ENCODE peak calls at places on chromosomes 6 and 20, in four cellular contexts. Z is choroid plexus epithelial cell, O is HFF-Myc, G is anterior cingulate cortex. D is an unnamed sample.

GRCh38 chr6:139613496-139613895 is 239.0 kb upstream of the CITED2 start:
- DNase-seq in Z (no peak), G (no peak), O (no peak), D (no peak)

GRCh38 chr20:47681977-47682812 is 103.1 kb downstream of the SULF2 start:
- DNase-seq in G (no peak), O (no peak), Z (peak; percentile 12), D (peak; percentile 28)

GRCh38 chr6:46419576-46420002 is 71.7 kb downstream of the RCAN2 start:
- DNase-seq in O (no peak), Z (peak; percentile 90), G (no peak), D (no peak)

GRCh38 chr6:151422981-151423380 is 28.9 kb downstream of the RMND1 start:
- DNase-seq in G (no peak), O (no peak), Z (peak; percentile 33), D (no peak)

GRCh38 chr20:16541226-16541625 is 32.0 kb downstream of the KIF16B start:
- DNase-seq in Z (no peak), G (no peak), O (no peak), D (no peak)

GRCh38 chr6:150238857-150239407 is 96.1 kb downstream of the PPP1R14C start:
- DNase-seq in Z (no peak), O (no peak), G (no peak), D (no peak)

GRCh38 chr6:22071655-22072054 is 225.2 kb downstream of the PRL start:
- DNase-seq in G (no peak), Z (peak; percentile 73), O (peak; percentile 22), D (peak; percentile 1)

GRCh38 chr20:49727473-49727872 is 13.8 kb upstream of the B4GALT5 start:
- DNase-seq in O (no peak), G (no peak), Z (peak; percentile 18), D (no peak)

GRCh38 chr6:30386166-30386565 is 41.2 kb downstream of the RPP21 start:
- DNase-seq in O (no peak), Z (no peak), G (no peak), D (no peak)

GRCh38 chr6:56072856-56073255 is 174.5 kb downstream of the COL21A1 start:
- DNase-seq in G (no peak), O (no peak), Z (peak; percentile 94), D (no peak)

GRCh38 chr6:121492536-121492935 is 57.1 kb downstream of the GJA1 start:
- DNase-seq in G (no peak), O (no peak), Z (peak; percentile 31), D (no peak)

GRCh38 chr6:150491131-150491795 is 108.4 kb upstream of the PLEKHG1 start:
- DNase-seq in Z (peak; percentile 38), O (peak; percentile 81), G (no peak), D (no peak)

GRCh38 chr6:68677119-68677518 is 42.0 kb downstream of the ADGRB3 start:
- DNase-seq in O (no peak), G (no peak), Z (no peak), D (no peak)

GRCh38 chr6:11771473-11772048 is 7.0 kb downstream of the ADTRP start:
- DNase-seq in O (no peak), G (no peak), Z (peak; percentile 47), D (no peak)

GRCh38 chr20:24617080-24617432 is 147.6 kb downstream of the SYNDIG1 start:
- DNase-seq in G (no peak), Z (no peak), O (no peak), D (no peak)

GRCh38 chr20:38383147-38383546 is 36.9 kb downstream of the LBP start:
- DNase-seq in G (no peak), O (no peak), Z (no peak), D (no peak)

GRCh38 chr6:105759946-105760345 is 326.2 kb upstream of the PRDM1 start:
- DNase-seq in Z (peak; percentile 74), G (no peak), O (no peak), D (no peak)

GRCh38 chr6:54929245-54929909 is 82.8 kb downstream of the FAM83B start:
- DNase-seq in Z (no peak), O (no peak), G (no peak), D (no peak)

GRCh38 chr6:137016366-137016765 is 28.4 kb downstream of the IL20RA start:
- DNase-seq in G (no peak), O (no peak), Z (peak; percentile 23), D (no peak)

GRCh38 chr6:105621564-105622175 is 218.8 kb upstream of the PREP start:
- DNase-seq in O (no peak), G (no peak), Z (no peak), D (no peak)

GRCh38 chr20:34549291-34549928 is 9.1 kb upstream of the MAP1LC3A start:
- DNase-seq in O (no peak), Z (no peak), G (no peak), D (no peak)

GRCh38 chr6:106913111-106913510 is 61.4 kb downstream of the CD24 start:
- DNase-seq in G (no peak), O (no peak), Z (no peak), D (no peak)

GRCh38 chr6:40779399-40779798 is 192.2 kb upstream of the LRFN2 start:
- DNase-seq in O (peak; percentile 7), G (no peak), Z (peak; percentile 15), D (no peak)

GRCh38 chr6:47698342-47698787 is at the start of gene ADGRF4:
- DNase-seq in Z (peak; percentile 91), G (no peak), O (no peak), D (no peak)